ENCODE peak calls at places on chromosomes 16 and 17, in eight cellular contexts. K is stomach, D is HepG2, S is right lobe of liver, I is body of pancreas, E is Peyer's patch, H is adrenal gland, Z is IMR-90. L is an unnamed sample.

GRCh38 chr16:49755291-49755611 is 100.7 kb downstream of the ZNF423 start:
- DNase-seq in H (peak), Z (peak), K (no peak), D (no peak), S (no peak), E (no peak), I (no peak), L (no peak)

GRCh38 chr16:50120732-50121131 is 32.4 kb upstream of the TENT4B start:
- DNase-seq in D (no peak), H (no peak), K (no peak), I (no peak), E (no peak), Z (no peak), S (no peak), L (no peak)

GRCh38 chr17:77479372-77479781 is 338.6 kb downstream of the SEC14L1 start:
- DNase-seq in E (no peak), D (no peak), S (no peak), H (no peak), Z (no peak), K (no peak), I (no peak), L (no peak)

GRCh38 chr16:78742501-78743283 is 643.2 kb downstream of the WWOX start:
- DNase-seq in K (peak), H (peak), S (peak), Z (peak), I (no peak), D (no peak), E (peak), L (peak)

GRCh38 chr17:68662037-68662432 is 60.9 kb upstream of the FAM20A start:
- DNase-seq in D (no peak), H (no peak), S (no peak), Z (no peak), K (no peak), I (no peak), E (no peak), L (no peak)

GRCh38 chr17:47717845-47718621 is 15.0 kb upstream of the TBX21 start:
- DNase-seq in Z (no peak), I (no peak), D (no peak), H (no peak), K (no peak), E (no peak), S (no peak), L (no peak)

GRCh38 chr17:77312786-77313599 is 172.2 kb downstream of the SEC14L1 start:
- DNase-seq in Z (peak), D (peak), H (peak), E (peak), I (peak), K (peak), S (peak), L (peak)

GRCh38 chr17:35740216-35740615 is 8.8 kb downstream of the RASL10B start:
- DNase-seq in Z (no peak), S (no peak), E (no peak), I (no peak), H (no peak), D (no peak), K (no peak), L (no peak)

GRCh38 chr17:43392397-43392796 is 6.4 kb upstream of the ARL4D start:
- DNase-seq in E (no peak), I (no peak), S (no peak), D (no peak), H (no peak), Z (no peak), K (no peak), L (no peak)

GRCh38 chr16:77951788-77952187 is 70.6 kb upstream of the CLEC3A start:
- DNase-seq in D (peak), Z (no peak), I (no peak), K (no peak), S (no peak), H (no peak), E (no peak), L (no peak)

GRCh38 chr17:31494259-31495048 is 103.0 kb downstream of the RAB11FIP4 start:
- DNase-seq in E (peak), H (peak), Z (no peak), K (peak), D (no peak), S (no peak), I (peak), L (no peak)

GRCh38 chr17:9002610-9003354 is 18.5 kb upstream of the NTN1 start:
- DNase-seq in S (no peak), H (no peak), E (peak), D (no peak), K (no peak), I (peak), Z (no peak), L (no peak)

GRCh38 chr16:8852534-8852933 is 16.3 kb downstream of the CARHSP1 start:
- DNase-seq in H (no peak), K (no peak), E (no peak), D (no peak), S (no peak), Z (no peak), I (no peak), L (no peak)

GRCh38 chr17:61695779-61696337 is 104.8 kb upstream of the NACA2 start:
- DNase-seq in D (no peak), S (no peak), Z (no peak), K (no peak), I (no peak), E (no peak), H (no peak), L (no peak)
- H3K4me3 ChIP-seq in D (no peak), S (no peak), Z (no peak), K (no peak), I (no peak), E (no peak), H (no peak), L (no peak)

DNA sequence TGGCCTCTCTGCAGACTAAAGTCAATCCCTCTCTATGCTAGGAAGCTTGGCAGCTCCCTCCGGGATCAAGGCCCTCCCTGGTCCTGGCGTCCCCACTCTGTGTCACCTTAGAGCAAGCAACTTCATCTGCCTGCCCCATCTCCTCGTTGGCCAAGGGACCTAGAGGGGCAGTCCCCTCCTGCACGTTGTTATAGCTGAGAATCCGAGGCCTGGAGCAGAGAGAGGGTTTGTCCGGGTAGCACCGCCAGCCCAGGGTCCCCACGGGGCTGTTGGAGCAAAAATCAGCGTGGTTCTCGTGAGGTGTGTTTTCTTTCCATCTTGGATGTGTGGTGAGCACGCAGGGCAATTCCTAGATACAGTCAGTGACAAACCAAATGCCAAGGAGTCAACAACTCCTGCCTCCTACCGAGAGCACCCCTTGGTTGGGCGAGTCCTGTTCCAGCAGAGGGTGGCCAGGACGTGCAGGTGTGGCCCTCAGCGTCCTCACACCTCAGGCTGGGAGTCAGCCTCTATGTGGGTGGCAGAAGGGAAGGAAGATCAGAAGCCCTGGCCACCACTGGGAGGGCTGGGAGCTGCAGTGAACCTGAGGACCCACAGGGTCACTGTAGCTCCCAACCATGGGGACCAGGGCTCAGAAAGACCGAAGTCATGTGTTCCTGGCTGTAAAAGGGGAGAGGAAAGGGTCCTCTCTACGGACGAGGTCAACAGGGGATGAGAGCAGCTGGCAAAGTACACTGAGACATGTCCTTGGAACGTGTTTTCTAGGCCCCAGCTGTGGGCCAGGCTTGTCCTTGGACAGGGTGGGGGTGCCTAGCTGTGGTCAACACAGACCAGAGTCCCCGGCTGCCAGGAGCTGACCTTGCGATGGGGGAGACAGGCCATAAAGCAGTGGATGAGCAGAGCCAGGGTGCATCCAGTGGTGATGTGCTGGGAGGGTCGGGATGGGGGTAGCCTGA is 85.6 kb upstream of the CIBAR2 start:
- DNase-seq in S (no peak), Z (no peak), E (no peak), K (no peak), I (peak), H (peak), D (peak), L (no peak)
- H3K27ac ChIP-seq in S (no peak), Z (peak), E (no peak), K (peak), I (peak), H (peak), D (peak), L (no peak)

DNA sequence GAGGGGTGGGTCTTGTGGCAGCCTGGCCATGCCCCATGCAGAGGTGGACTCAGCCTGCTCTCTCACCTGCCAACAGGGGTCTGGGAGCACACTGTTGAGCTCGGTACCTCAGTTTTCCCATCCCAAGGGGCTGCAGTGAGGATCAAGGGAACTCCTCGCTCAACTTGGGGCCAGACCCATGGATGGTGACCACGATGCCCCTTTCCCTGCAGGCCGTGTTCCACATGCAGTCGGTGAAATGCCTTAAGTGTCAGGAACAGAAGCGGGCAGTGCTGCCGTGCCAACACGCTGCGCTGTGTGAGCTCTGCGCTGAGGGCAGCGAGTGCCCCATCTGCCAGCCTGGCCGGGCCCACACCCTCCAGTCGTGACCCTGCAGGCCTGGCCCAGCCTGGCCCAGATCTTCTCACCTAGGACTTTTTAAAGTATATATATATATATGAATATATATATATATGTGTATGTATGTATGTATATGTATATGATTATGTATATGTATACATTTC is 20.1 kb downstream of the UNC13D start:
- DNase-seq in I (no peak), K (no peak), H (no peak), S (peak), D (no peak), E (no peak), Z (no peak), L (no peak)
- TF ChIP-seq POLR2A in I (no peak), K (no peak), H (no peak), S (no peak), D (no peak), E (no peak), Z (no peak), L (no peak)

GRCh38 chr17:27506348-27507218 is 50.3 kb downstream of the KSR1 start:
- DNase-seq in E (no peak), I (no peak), H (no peak), K (no peak), S (no peak), D (no peak), Z (no peak), L (no peak)
- H3K4me3 ChIP-seq in E (no peak), I (no peak), H (no peak), K (no peak), S (no peak), D (no peak), Z (no peak), L (no peak)

GRCh38 chr17:27318633-27319032 is 24.7 kb downstream of the WSB1 start:
- DNase-seq in E (no peak), D (no peak), S (no peak), Z (no peak), K (no peak), I (no peak), H (no peak), L (no peak)

GRCh38 chr17:27321372-27321771 is 27.5 kb downstream of the WSB1 start:
- DNase-seq in E (no peak), S (no peak), Z (no peak), D (no peak), I (no peak), K (no peak), H (no peak), L (no peak)

GRCh38 chr17:27320222-27320560 is 26.3 kb downstream of the WSB1 start:
- DNase-seq in D (no peak), S (no peak), K (no peak), H (no peak), I (no peak), E (no peak), Z (no peak), L (no peak)

GRCh38 chr17:27318228-27318627 is 24.3 kb downstream of the WSB1 start:
- DNase-seq in S (no peak), I (no peak), H (no peak), E (no peak), D (no peak), K (no peak), Z (no peak), L (no peak)

GRCh38 chr17:27319536-27320221 is 25.8 kb downstream of the WSB1 start:
- DNase-seq in S (peak), Z (peak), E (peak), I (peak), H (peak), D (no peak), K (peak), L (peak)
- H3K27ac ChIP-seq in S (no peak), Z (no peak), E (no peak), I (peak), H (no peak), D (no peak), K (peak), L (peak)

GRCh38 chr17:75589017-75589918 is 1.7 kb downstream of the MYO15B start:
- DNase-seq in E (peak), K (peak), Z (peak), D (peak), I (peak), S (peak), H (peak), L (peak)
- TF ChIP-seq POLR2A in E (peak), K (no peak), Z (no peak), D (peak), I (no peak), S (peak), H (peak), L (peak)

DNA sequence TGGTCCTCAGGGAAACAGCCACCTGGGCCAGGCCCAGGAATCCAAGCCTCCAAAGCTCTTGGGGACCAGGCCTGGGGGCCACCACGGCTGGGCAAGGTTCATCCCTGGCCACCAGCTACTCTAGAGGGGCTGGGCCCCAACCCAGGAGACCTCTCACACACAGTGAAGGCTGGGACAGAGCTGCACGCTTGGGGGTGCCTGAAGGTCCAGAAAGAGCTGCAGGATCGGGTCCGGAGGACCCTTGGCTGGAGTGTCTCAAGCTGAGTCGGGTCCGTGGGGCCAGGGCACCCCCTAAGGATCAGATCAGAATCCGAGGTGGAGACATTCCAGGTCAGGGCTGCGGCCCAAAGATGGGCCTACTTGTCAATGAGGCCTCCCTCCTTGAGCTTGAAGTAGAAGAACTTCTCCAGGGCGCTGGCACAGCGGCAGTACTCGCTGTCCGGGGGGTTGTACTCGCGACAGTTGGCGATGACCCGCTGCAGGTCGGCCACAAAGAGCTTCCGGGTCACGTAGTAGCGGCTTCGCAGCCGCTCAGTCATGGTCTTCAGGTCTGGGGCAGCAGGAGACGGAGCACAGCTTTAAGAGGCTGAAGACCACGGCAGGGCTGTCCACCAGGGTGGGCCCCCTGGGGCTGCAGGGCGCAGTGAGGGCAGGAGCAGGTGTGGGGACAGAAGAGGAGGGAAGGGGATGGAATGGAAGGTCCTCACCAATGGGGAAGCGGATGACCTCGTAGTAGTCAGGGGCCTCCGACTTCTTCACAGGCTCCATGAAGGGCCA is 967 bp upstream of the DHX58 start:
- DNase-seq in Z (no peak), S (no peak), K (no peak), H (no peak), D (no peak), E (no peak), I (no peak), L (no peak)
- H3K4me3 ChIP-seq in Z (no peak), S (no peak), K (peak), H (no peak), D (no peak), E (no peak), I (no peak), L (no peak)

GRCh38 chr17:18315498-18316360 is 636 bp downstream of the SMCR8 start:
- DNase-seq in Z (peak), H (peak), E (peak), S (no peak), I (no peak), K (no peak), D (no peak), L (no peak)

GRCh38 chr17:18318771-18319450 is 3.8 kb downstream of the SMCR8 start:
- DNase-seq in Z (no peak), K (no peak), I (no peak), E (no peak), S (no peak), D (no peak), H (no peak), L (no peak)

GRCh38 chr17:18318122-18318521 is 3.0 kb downstream of the SMCR8 start:
- DNase-seq in K (no peak), S (no peak), Z (no peak), H (no peak), E (no peak), D (no peak), I (no peak), L (no peak)

GRCh38 chr17:18314731-18315497 is at the start of the genes SMCR8 and TOP3A:
- DNase-seq in I (peak), E (peak), K (peak), S (peak), Z (peak), D (peak), H (peak), L (peak)

GRCh38 chr17:18314059-18314730 is 599 bp downstream of the TOP3A start:
- DNase-seq in K (no peak), D (no peak), H (no peak), S (no peak), Z (peak), E (no peak), I (peak), L (no peak)
- H3K27ac ChIP-seq in K (peak), D (peak), H (peak), S (no peak), Z (peak), E (peak), I (peak), L (peak)